ENCODE peak calls at places on chromosome X, in five cellular contexts. H is stimulated activated CD4-positive, alpha-beta T cell treated with anti-CD3 and anti-CD28 coated beads, Interleukin-2, amount 100 ng/mL, for 24 hours; T is T-helper 2 cell; C is Peyer's patch; Q is right lobe of liver. J is an unnamed sample.

GRCh38 chrX:98931194-98931593 is 1478.9 kb downstream of the PCDH19 start:
- DNase-seq in H (no peak), C (no peak), T (no peak), Q (no peak), J (no peak)

GRCh38 chrX:133414399-133415275 is 652 bp downstream of the GPC4 start:
- DNase-seq in T (no peak), C (no peak), H (no peak), Q (no peak), J (peak; percentile 63)

GRCh38 chrX:77749695-77750094 is 36.3 kb downstream of the ATRX start:
- DNase-seq in Q (no peak), C (no peak), H (no peak), T (no peak), J (no peak)

GRCh38 chrX:22699591-22700091 is 300.1 kb upstream of the DDX53 start:
- DNase-seq in H (no peak), Q (no peak), C (no peak), T (no peak), J (no peak)

GRCh38 chrX:71609095-71609750 is 9.1 kb downstream of the CXCR3 start:
- DNase-seq in H (no peak), Q (no peak), T (no peak), C (peak; percentile 14), J (no peak)

GRCh38 chrX:46575991-46576392 is 2.4 kb downstream of the CHST7 start:
- DNase-seq in C (peak; percentile 48), H (no peak), T (no peak), Q (peak; percentile 60), J (no peak)

GRCh38 chrX:68503830-68504229 is 5.0 kb downstream of the YIPF6 start:
- DNase-seq in C (no peak), H (no peak), T (no peak), Q (no peak), J (no peak)

GRCh38 chrX:111928457-111928856 is 52.5 kb downstream of the TRPC5OS start:
- DNase-seq in T (no peak), C (no peak), Q (no peak), H (no peak), J (no peak)

GRCh38 chrX:10015711-10016515 is 48.8 kb downstream of the CLDN34 start:
- DNase-seq in C (peak; percentile 52), H (no peak), T (no peak), Q (no peak), J (peak; percentile 63)

GRCh38 chrX:8005678-8006347 is 78.6 kb upstream of the PNPLA4 start:
- DNase-seq in Q (no peak), T (no peak), H (no peak), C (no peak), J (no peak)

GRCh38 chrX:109920325-109920724 is 82.6 kb upstream of the TMEM164 start:
- DNase-seq in H (no peak), Q (no peak), T (no peak), C (no peak), J (no peak)

GRCh38 chrX:11193035-11193469 is 81.9 kb downstream of the HCCS start:
- DNase-seq in Q (no peak), C (no peak), T (no peak), H (no peak), J (no peak)

GRCh38 chrX:30875957-30876356 is 13.1 kb downstream of the TAB3 start:
- DNase-seq in H (no peak), C (no peak), T (no peak), Q (no peak), J (no peak)

GRCh38 chrX:110847334-110847733 is 51.7 kb upstream of the CHRDL1 start:
- DNase-seq in C (no peak), T (no peak), Q (no peak), H (no peak), J (no peak)

GRCh38 chrX:7316887-7317286 is 168.9 kb upstream of the PUDP start:
- DNase-seq in T (no peak), Q (no peak), H (no peak), C (no peak), J (no peak)

GRCh38 chrX:103754401-103754800 is 22.2 kb upstream of the PLP1 start:
- DNase-seq in Q (no peak), T (no peak), H (no peak), C (no peak), J (no peak)

GRCh38 chrX:10598540-10598939 is 21.8 kb downstream of the MID1 start:
- DNase-seq in Q (no peak), C (no peak), H (no peak), T (no peak), J (no peak)

GRCh38 chrX:43703211-43703791 is 47.2 kb downstream of the MAOA start:
- DNase-seq in H (no peak), C (peak; percentile 76), Q (no peak), T (no peak), J (no peak)

GRCh38 chrX:116657071-116657470 is 194.3 kb upstream of the CT83 start:
- DNase-seq in T (no peak), Q (no peak), C (no peak), H (no peak), J (no peak)

GRCh38 chrX:110684653-110685052 is 111.0 kb downstream of the CHRDL1 start:
- DNase-seq in H (no peak), C (no peak), Q (no peak), T (no peak), J (no peak)

GRCh38 chrX:19704117-19704516 is 183.3 kb downstream of the SH3KBP1 start:
- DNase-seq in C (no peak), Q (no peak), T (no peak), H (no peak), J (no peak)

GRCh38 chrX:132022115-132022862 is 813 bp upstream of the STK26 start:
- DNase-seq in H (peak; percentile 17), C (no peak), T (no peak), Q (no peak), J (no peak)

GRCh38 chrX:147550217-147550616 is 361.5 kb upstream of the FMR1 start:
- DNase-seq in H (no peak), C (no peak), T (no peak), Q (no peak), J (no peak)

GRCh38 chrX:68717663-68718442 is 70.4 kb downstream of the STARD8 start:
- DNase-seq in C (peak; percentile 19), H (no peak), T (no peak), Q (peak; percentile 43), J (peak; percentile 34)

GRCh38 chrX:66030505-66031317 is 9.2 kb downstream of the VSIG4 start:
- DNase-seq in Q (no peak), C (peak; percentile 74), H (peak; percentile 26), T (no peak), J (no peak)

GRCh38 chrX:18983711-18984380 is at the start of gene PHKA2:
- DNase-seq in C (peak; percentile 76), T (peak; percentile 25), H (peak; percentile 48), Q (peak; percentile 80), J (peak; percentile 76)

GRCh38 chrX:66760648-66761047 is 121.8 kb upstream of the EDA2R start:
- DNase-seq in T (no peak), C (no peak), H (no peak), Q (no peak), J (no peak)

GRCh38 chrX:45143455-45143854 is 57.2 kb downstream of the DIPK2B start:
- DNase-seq in H (no peak), T (no peak), C (no peak), Q (no peak), J (no peak)

GRCh38 chrX:38987135-38987780 is 186.0 kb downstream of the MID1IP1 start:
- DNase-seq in T (no peak), C (no peak), Q (no peak), H (no peak), J (no peak)